ENCODE peak calls at places on chromosomes 4 and X, in four cellular contexts. A is HepG2, L is K562, W is GM12878. O is an unnamed sample.

GRCh38 chrX:97238632-97239031 is 354.9 kb downstream of the RPA4 start:
- DNase-seq in A (no peak), L (no peak), W (no peak), O (peak)

GRCh38 chrX:9710332-9710731 is 55.3 kb downstream of the GPR143 start:
- DNase-seq in A (no peak), L (no peak), W (no peak), O (no peak)

GRCh38 chrX:46308106-46308505 is 237.1 kb downstream of the ZNF674 start:
- DNase-seq in A (no peak), L (no peak), W (no peak), O (no peak)

GRCh38 chr4:27057662-27058061 is 197.0 kb downstream of the STIM2 start:
- DNase-seq in A (no peak), L (no peak), W (no peak), O (no peak)

GRCh38 chr4:109730294-109731051 is 603 bp upstream of the PLA2G12A start:
- DNase-seq in A (no peak), L (peak), W (peak), O (peak)

GRCh38 chr4:71473541-71474240 is 134.9 kb downstream of the SLC4A4 start:
- DNase-seq in A (no peak), L (no peak), W (no peak), O (no peak)

GRCh38 chr4:82423245-82424054 is 6.8 kb downstream of the HNRNPDL start:
- DNase-seq in A (no peak), L (no peak), W (no peak), O (peak)

GRCh38 chr4:143396695-143397094 is 60.0 kb downstream of the GAB1 start:
- DNase-seq in A (no peak), L (peak), W (no peak), O (no peak)

GRCh38 chr4:12439633-12440305 is 1011.1 kb upstream of the HS3ST1 start:
- DNase-seq in A (no peak), L (no peak), W (no peak), O (no peak)

GRCh38 chr4:181854142-181854541 is 389.1 kb upstream of the TENM3 start:
- DNase-seq in A (no peak), L (no peak), W (no peak), O (no peak)

GRCh38 chrX:111337067-111337466 is 66.8 kb upstream of the CAPN6 start:
- DNase-seq in A (no peak), L (no peak), W (no peak), O (no peak)

GRCh38 chrX:40864972-40865371 is 129.6 kb upstream of the MED14 start:
- DNase-seq in A (no peak), L (no peak), W (no peak), O (no peak)

GRCh38 chr4:1987721-1988326 is 20.9 kb downstream of the NELFA start:
- DNase-seq in A (no peak), L (no peak), W (no peak), O (no peak)

GRCh38 chr4:158068063-158068462 is 104.8 kb downstream of the GASK1B start:
- DNase-seq in A (no peak), L (no peak), W (no peak), O (no peak)

GRCh38 chrX:87621697-87622096 is 104.1 kb downstream of the KLHL4 start:
- DNase-seq in A (no peak), L (peak), W (no peak), O (no peak)

GRCh38 chrX:22060451-22060940 is 28.4 kb downstream of the PHEX start:
- DNase-seq in A (no peak), L (no peak), W (no peak), O (peak)

GRCh38 chr4:109473824-109474223 is 40.2 kb downstream of the SEC24B start:
- DNase-seq in A (no peak), L (no peak), W (no peak), O (no peak)

GRCh38 chrX:47587906-47588735 is 5.9 kb downstream of the TIMP1 start:
- DNase-seq in A (no peak), L (peak), W (no peak), O (no peak)

GRCh38 chrX:68695206-68695845 is 47.9 kb downstream of the STARD8 start:
- DNase-seq in A (no peak), L (peak), W (no peak), O (no peak)

GRCh38 chr4:71828450-71828849 is 44.6 kb upstream of the GC start:
- DNase-seq in A (no peak), L (no peak), W (no peak), O (no peak)

GRCh38 chr4:69376450-69376849 is 96.2 kb downstream of the UGT2B28 start:
- DNase-seq in A (no peak), L (no peak), W (no peak), O (no peak)

GRCh38 chr4:118751634-118752293 is 66.6 kb downstream of the METTL14 start:
- DNase-seq in A (no peak), L (no peak), W (no peak), O (no peak)

GRCh38 chr4:126386512-126386911 is 1071.8 kb downstream of the FAT4 start:
- DNase-seq in A (no peak), L (no peak), W (no peak), O (no peak)

GRCh38 chr4:11402192-11402591 is 26.5 kb downstream of the HS3ST1 start:
- DNase-seq in A (no peak), L (no peak), W (no peak), O (no peak)

GRCh38 chr4:82865592-82865991 is 25.4 kb downstream of the SEC31A start:
- DNase-seq in A (peak), L (no peak), W (no peak), O (no peak)

DNA sequence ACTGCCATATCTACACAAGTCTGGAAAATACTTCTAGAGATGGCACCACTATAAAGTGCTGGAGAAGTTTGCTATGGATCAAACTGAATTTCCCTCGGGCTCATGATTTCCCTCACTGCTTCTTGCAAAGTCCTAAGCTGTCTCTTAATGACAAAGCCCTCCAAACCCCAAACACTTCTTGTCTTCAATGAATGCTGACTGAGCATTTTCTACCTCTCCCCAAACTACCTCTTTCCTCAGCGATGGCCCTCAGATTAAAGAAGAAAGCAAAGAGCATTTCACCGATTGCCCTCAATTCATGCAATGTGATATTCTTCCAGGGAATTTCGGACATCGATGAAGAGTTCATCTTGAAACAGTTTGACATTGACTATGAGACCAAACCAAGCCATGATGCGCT is 19.7 kb downstream of the FAM47E start:
- DNase-seq in A (no peak), L (no peak), W (no peak), O (no peak)
- TF ChIP-seq KDM1A in A (no peak), L (no peak), W (no peak), O (no peak)

GRCh38 chrX:14235004-14235403 is 205.3 kb upstream of the GEMIN8 start:
- DNase-seq in A (no peak), L (no peak), W (no peak), O (no peak)
- TF ChIP-seq REST in A (peak), L (no peak), W (peak), O (peak)

DNA sequence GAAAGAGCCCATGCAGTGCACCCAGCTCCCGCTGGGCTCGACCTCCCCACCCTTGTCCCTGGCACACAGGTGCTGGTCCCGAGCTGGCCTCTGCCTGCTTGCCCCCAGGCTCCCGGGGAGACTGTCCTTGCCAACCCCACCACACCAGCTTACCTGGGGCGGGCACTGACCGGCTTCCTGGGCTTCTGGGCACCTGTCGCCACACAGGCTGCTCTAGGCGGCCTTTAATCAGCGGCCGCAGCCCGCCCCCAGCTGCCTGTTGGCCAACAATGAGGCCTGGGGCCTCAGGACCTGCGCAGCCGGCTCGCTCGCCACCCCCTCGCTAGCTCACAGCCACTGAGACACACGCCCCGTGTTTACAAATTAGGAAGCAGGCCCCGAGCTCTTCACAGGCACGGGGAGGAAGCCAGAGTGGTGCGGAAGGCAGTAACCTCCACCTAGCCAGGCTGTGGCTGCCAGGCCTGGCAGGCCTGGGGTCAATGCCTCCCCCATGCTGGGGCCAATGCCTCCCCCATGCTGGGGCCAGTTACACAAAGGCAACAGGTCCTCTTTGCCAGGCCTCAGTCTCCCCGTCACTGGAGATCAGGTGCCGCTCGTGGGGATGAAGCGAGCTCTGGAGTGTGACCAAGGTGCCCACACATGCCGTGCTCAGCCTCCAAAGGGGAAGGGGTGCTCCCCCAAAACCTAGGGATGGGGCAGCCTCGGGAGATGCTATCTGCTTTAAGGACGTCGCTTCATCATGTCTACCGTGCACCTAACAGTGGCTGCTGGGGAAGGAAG is at the start of gene TREX2:
- DNase-seq in A (no peak), L (no peak), W (no peak), O (no peak)
- TF ChIP-seq ESRRA in A (no peak), L (no peak), W (no peak), O (no peak)

GRCh38 chrX:120749141-120749846 is 119.4 kb upstream of the C1GALT1C1 start:
- DNase-seq in A (no peak), L (no peak), W (no peak), O (no peak)
- TF ChIP-seq KDM1A in A (no peak), L (no peak), W (no peak), O (no peak)

DNA sequence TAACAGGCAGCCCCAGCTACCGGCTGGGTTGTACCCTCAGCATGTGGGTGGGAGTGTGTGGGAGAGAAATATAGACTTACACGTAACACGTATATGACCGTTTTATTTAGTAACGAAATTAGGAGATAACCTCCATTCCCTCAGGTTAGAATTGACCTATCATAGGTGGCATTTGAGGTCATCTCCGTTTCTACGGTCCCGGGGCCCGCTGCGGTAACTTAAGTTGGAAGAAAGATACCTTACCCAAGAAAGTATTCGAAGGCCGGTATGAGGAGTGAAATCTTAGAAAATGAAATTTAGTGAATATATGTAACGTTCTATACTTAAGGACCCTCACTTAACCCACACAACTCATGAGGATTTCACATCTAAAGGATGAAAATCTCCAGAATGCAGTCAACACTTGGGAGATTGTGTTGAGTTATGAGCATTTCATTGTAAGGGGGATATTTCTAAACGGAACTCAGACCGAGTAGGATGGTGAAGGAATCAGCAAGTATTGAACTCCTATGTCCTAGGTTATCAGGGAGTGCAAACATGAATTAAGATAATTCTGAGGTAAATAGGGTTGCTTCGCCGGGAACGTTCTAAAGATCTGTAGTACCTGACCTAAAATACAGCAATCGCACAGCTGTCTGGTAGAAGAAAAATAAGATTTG is 906 bp downstream of the CISD2 start:
- DNase-seq in A (no peak), L (no peak), W (no peak), O (no peak)
- TF ChIP-seq REST in A (no peak), L (no peak), W (no peak), O (no peak)

GRCh38 chrX:32408389-32408788 is 803.0 kb downstream of the DMD start:
- DNase-seq in A (no peak), L (peak), W (no peak), O (peak)
- TF ChIP-seq ESRRA in A (no peak), L (no peak), W (no peak), O (no peak)

DNA sequence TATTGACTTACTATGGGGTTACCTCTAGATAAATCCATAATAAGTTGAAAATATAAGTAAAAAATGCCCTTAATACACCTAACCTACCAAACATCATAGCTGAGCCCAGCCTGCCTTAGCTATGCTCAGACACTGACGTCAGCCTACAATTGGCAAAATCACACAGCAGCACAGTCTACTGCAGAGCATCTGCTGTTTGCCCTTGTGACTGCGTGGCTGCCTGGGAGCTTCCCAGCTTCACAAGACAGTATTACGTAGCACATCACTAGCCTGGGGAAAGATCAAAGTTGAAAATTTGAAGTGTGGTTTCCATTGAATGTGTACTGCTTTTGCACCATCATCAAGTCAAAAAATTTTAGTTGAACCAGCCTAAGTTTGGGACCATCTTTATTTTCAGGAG is 8.8 kb downstream of the HTT-AS start:
- DNase-seq in A (no peak), L (no peak), W (no peak), O (no peak)
- TF ChIP-seq KDM1A in A (no peak), L (no peak), W (no peak), O (no peak)

GRCh38 chrX:53081925-53082772 is at the start of gene TSPYL2:
- DNase-seq in A (peak), L (peak), W (peak), O (peak)
- TF ChIP-seq REST in A (no peak), L (no peak), W (no peak), O (peak)

GRCh38 chr4:99324978-99325377 is 3.8 kb upstream of the ADH1B start:
- DNase-seq in A (no peak), L (no peak), W (no peak), O (no peak)
- TF ChIP-seq ESRRA in A (no peak), L (no peak), W (no peak), O (no peak)

DNA sequence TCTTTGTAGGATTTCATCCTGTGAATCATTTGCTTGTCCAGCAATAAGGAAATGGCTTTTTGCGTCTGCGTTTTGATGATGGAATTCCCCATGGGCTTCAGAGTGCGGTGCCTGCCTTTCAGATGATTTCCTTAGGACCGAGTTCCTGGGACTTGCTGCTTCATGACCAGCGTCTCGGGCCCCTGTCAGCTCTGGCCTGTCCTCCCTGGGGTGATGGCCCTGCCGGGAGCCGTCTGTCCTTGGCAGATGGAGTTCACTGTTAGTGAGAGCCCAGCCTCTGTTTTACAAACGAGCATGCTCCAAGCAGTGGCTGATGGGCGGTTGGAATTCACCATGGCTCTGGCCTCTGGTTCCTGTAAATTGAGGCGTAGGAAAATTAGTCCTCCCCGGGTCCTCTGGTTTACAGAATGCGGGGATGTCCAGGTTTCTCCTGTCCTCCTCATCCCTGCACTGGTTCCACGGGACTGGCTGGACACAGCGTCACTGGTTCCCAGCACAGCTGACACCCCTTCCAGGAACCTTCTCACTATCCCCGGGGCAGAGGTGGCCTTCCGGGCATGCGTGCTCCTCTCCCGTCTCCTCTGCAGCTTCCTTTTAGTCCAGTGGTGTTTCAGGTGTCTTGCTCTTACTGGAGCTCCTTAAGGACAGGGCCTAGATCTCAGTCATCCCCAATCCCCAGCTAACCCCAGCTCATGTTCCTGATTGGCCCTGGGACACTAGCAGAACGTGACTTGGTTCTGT is 34.9 kb downstream of the TBC1D14 start:
- DNase-seq in A (no peak), L (no peak), W (no peak), O (no peak)
- TF ChIP-seq KDM1A in A (no peak), L (no peak), W (no peak), O (no peak)